ENCODE peak calls at places on chromosomes 6 and 20, in five cellular contexts. One of them, this sample, is unnamed.

GRCh38 chr6:107973594-107973993 is 15.6 kb upstream of the SEC63 start:
- DNase-seq in H1: no peak
- DNase-seq in HepG2: no peak
- DNase-seq in HEK293T: no peak
- DNase-seq in GM12878: no peak
- DNase-seq in this sample: no peak

GRCh38 chr6:137405806-137406205 is 88.4 kb downstream of the OLIG3 start:
- DNase-seq in H1: no peak
- DNase-seq in HepG2: no peak
- DNase-seq in HEK293T: no peak
- DNase-seq in GM12878: no peak
- DNase-seq in this sample: no peak

GRCh38 chr6:66496659-66497058 is 789.6 kb upstream of the EYS start:
- DNase-seq in H1: no peak
- DNase-seq in HepG2: peak
- DNase-seq in HEK293T: peak
- DNase-seq in GM12878: no peak
- DNase-seq in this sample: peak

GRCh38 chr6:89281779-89282246 is 33.3 kb downstream of the GABRR2 start:
- DNase-seq in H1: peak
- DNase-seq in HepG2: peak
- DNase-seq in HEK293T: peak
- DNase-seq in GM12878: no peak
- DNase-seq in this sample: peak

GRCh38 chr6:21441386-21441785 is 152.2 kb upstream of the SOX4 start:
- DNase-seq in H1: no peak
- DNase-seq in HepG2: no peak
- DNase-seq in HEK293T: no peak
- DNase-seq in GM12878: no peak
- DNase-seq in this sample: no peak

GRCh38 chr6:128518531-128519131 is 1.8 kb downstream of the PTPRK start:
- DNase-seq in H1: no peak
- DNase-seq in HepG2: no peak
- DNase-seq in HEK293T: no peak
- DNase-seq in GM12878: no peak
- DNase-seq in this sample: no peak

GRCh38 chr6:154508573-154509375 is 1.7 kb downstream of the CNKSR3 start:
- DNase-seq in H1: no peak
- DNase-seq in HepG2: peak
- DNase-seq in HEK293T: no peak
- DNase-seq in GM12878: no peak
- DNase-seq in this sample: no peak

GRCh38 chr20:19336601-19337000 is 124.2 kb downstream of the SLC24A3 start:
- DNase-seq in H1: no peak
- DNase-seq in HepG2: no peak
- DNase-seq in HEK293T: no peak
- DNase-seq in GM12878: no peak
- DNase-seq in this sample: no peak

GRCh38 chr20:1619861-1620444 is at the start of gene SIRPB1:
- DNase-seq in H1: no peak
- DNase-seq in HepG2: peak
- DNase-seq in HEK293T: no peak
- DNase-seq in GM12878: no peak
- DNase-seq in this sample: no peak

GRCh38 chr6:24995270-24995669 is 59.5 kb upstream of the RIPOR2 start:
- DNase-seq in H1: no peak
- DNase-seq in HepG2: no peak
- DNase-seq in HEK293T: no peak
- DNase-seq in GM12878: no peak
- DNase-seq in this sample: no peak

GRCh38 chr6:37665309-37665708 is 32.4 kb downstream of the MDGA1 start:
- DNase-seq in H1: no peak
- DNase-seq in HepG2: no peak
- DNase-seq in HEK293T: peak
- DNase-seq in GM12878: no peak
- DNase-seq in this sample: no peak

GRCh38 chr6:25524542-25524941 is 127.5 kb upstream of the SCGN start:
- DNase-seq in H1: no peak
- DNase-seq in HepG2: no peak
- DNase-seq in HEK293T: no peak
- DNase-seq in GM12878: no peak
- DNase-seq in this sample: no peak

GRCh38 chr6:44512868-44513641 is 125.5 kb downstream of the CDC5L start:
- DNase-seq in H1: peak
- DNase-seq in HepG2: no peak
- DNase-seq in HEK293T: no peak
- DNase-seq in GM12878: no peak
- DNase-seq in this sample: no peak

GRCh38 chr20:45407783-45408645 is at the start of gene DBNDD2:
- DNase-seq in H1: no peak
- DNase-seq in HepG2: no peak
- DNase-seq in HEK293T: no peak
- DNase-seq in GM12878: no peak
- DNase-seq in this sample: no peak

GRCh38 chr6:19782588-19782987 is 54.6 kb upstream of the ID4 start:
- DNase-seq in H1: no peak
- DNase-seq in HepG2: no peak
- DNase-seq in HEK293T: no peak
- DNase-seq in GM12878: no peak
- DNase-seq in this sample: no peak
- TF ChIP-seq SUZ12 in H1: no peak
- TF ChIP-seq SUZ12 in HepG2: no peak
- TF ChIP-seq SUZ12 in HEK293T: no peak
- TF ChIP-seq SUZ12 in GM12878: no peak
- TF ChIP-seq SUZ12 in this sample: no peak

GRCh38 chr6:126661646-126662045 is 321.7 kb downstream of the CENPW start:
- DNase-seq in H1: no peak
- DNase-seq in HepG2: no peak
- DNase-seq in HEK293T: no peak
- DNase-seq in GM12878: no peak
- DNase-seq in this sample: no peak

GRCh38 chr6:126662966-126663365 is 323.1 kb downstream of the CENPW start:
- DNase-seq in H1: no peak
- DNase-seq in HepG2: no peak
- DNase-seq in HEK293T: no peak
- DNase-seq in GM12878: no peak
- DNase-seq in this sample: no peak

GRCh38 chr6:126667728-126668127 is 327.8 kb downstream of the CENPW start:
- DNase-seq in H1: no peak
- DNase-seq in HepG2: no peak
- DNase-seq in HEK293T: no peak
- DNase-seq in GM12878: no peak
- DNase-seq in this sample: no peak

GRCh38 chr6:126660376-126660775 is 320.5 kb downstream of the CENPW start:
- DNase-seq in H1: no peak
- DNase-seq in HepG2: no peak
- DNase-seq in HEK293T: no peak
- DNase-seq in GM12878: no peak
- DNase-seq in this sample: no peak

GRCh38 chr6:126664271-126664670 is 324.4 kb downstream of the CENPW start:
- DNase-seq in H1: no peak
- DNase-seq in HepG2: no peak
- DNase-seq in HEK293T: no peak
- DNase-seq in GM12878: no peak
- DNase-seq in this sample: no peak
- TF ChIP-seq SUZ12 in H1: no peak
- TF ChIP-seq SUZ12 in HepG2: no peak
- TF ChIP-seq SUZ12 in HEK293T: no peak
- TF ChIP-seq SUZ12 in GM12878: no peak
- TF ChIP-seq SUZ12 in this sample: no peak

GRCh38 chr20:53122853-53123252 is 150.7 kb downstream of the TSHZ2 start:
- DNase-seq in H1: no peak
- DNase-seq in HepG2: no peak
- DNase-seq in HEK293T: no peak
- DNase-seq in GM12878: no peak
- DNase-seq in this sample: no peak

GRCh38 chr20:53127027-53127426 is 154.9 kb downstream of the TSHZ2 start:
- DNase-seq in H1: no peak
- DNase-seq in HepG2: no peak
- DNase-seq in HEK293T: no peak
- DNase-seq in GM12878: no peak
- DNase-seq in this sample: no peak

GRCh38 chr20:53126185-53126584 is 154.0 kb downstream of the TSHZ2 start:
- DNase-seq in H1: no peak
- DNase-seq in HepG2: no peak
- DNase-seq in HEK293T: peak
- DNase-seq in GM12878: no peak
- DNase-seq in this sample: no peak

GRCh38 chr20:53124803-53125202 is 152.6 kb downstream of the TSHZ2 start:
- DNase-seq in H1: no peak
- DNase-seq in HepG2: no peak
- DNase-seq in HEK293T: no peak
- DNase-seq in GM12878: no peak
- DNase-seq in this sample: no peak

GRCh38 chr20:53124075-53124532 is 151.9 kb downstream of the TSHZ2 start:
- DNase-seq in H1: no peak
- DNase-seq in HepG2: no peak
- DNase-seq in HEK293T: no peak
- DNase-seq in GM12878: no peak
- DNase-seq in this sample: no peak
- TF ChIP-seq SUZ12 in H1: no peak
- TF ChIP-seq SUZ12 in HepG2: no peak
- TF ChIP-seq SUZ12 in HEK293T: no peak
- TF ChIP-seq SUZ12 in GM12878: no peak
- TF ChIP-seq SUZ12 in this sample: no peak

GRCh38 chr20:15654208-15654649 is 919.0 kb downstream of the KIF16B start:
- DNase-seq in H1: peak
- DNase-seq in HepG2: peak
- DNase-seq in HEK293T: peak
- DNase-seq in GM12878: peak
- DNase-seq in this sample: peak
- TF ChIP-seq SUZ12 in H1: no peak
- TF ChIP-seq SUZ12 in HepG2: no peak
- TF ChIP-seq SUZ12 in HEK293T: no peak
- TF ChIP-seq SUZ12 in GM12878: no peak
- TF ChIP-seq SUZ12 in this sample: no peak

GRCh38 chr6:138417493-138418117 is 13.6 kb downstream of the HEBP2 start:
- DNase-seq in H1: no peak
- DNase-seq in HepG2: no peak
- DNase-seq in HEK293T: no peak
- DNase-seq in GM12878: no peak
- DNase-seq in this sample: no peak

GRCh38 chr6:138419766-138420165 is 15.7 kb downstream of the HEBP2 start:
- DNase-seq in H1: no peak
- DNase-seq in HepG2: peak
- DNase-seq in HEK293T: no peak
- DNase-seq in GM12878: no peak
- DNase-seq in this sample: no peak

GRCh38 chr6:138420356-138420755 is 16.3 kb downstream of the HEBP2 start:
- DNase-seq in H1: no peak
- DNase-seq in HepG2: no peak
- DNase-seq in HEK293T: no peak
- DNase-seq in GM12878: no peak
- DNase-seq in this sample: no peak

GRCh38 chr6:138416201-138416600 is 12.2 kb downstream of the HEBP2 start:
- DNase-seq in H1: no peak
- DNase-seq in HepG2: no peak
- DNase-seq in HEK293T: no peak
- DNase-seq in GM12878: no peak
- DNase-seq in this sample: no peak

DNA sequence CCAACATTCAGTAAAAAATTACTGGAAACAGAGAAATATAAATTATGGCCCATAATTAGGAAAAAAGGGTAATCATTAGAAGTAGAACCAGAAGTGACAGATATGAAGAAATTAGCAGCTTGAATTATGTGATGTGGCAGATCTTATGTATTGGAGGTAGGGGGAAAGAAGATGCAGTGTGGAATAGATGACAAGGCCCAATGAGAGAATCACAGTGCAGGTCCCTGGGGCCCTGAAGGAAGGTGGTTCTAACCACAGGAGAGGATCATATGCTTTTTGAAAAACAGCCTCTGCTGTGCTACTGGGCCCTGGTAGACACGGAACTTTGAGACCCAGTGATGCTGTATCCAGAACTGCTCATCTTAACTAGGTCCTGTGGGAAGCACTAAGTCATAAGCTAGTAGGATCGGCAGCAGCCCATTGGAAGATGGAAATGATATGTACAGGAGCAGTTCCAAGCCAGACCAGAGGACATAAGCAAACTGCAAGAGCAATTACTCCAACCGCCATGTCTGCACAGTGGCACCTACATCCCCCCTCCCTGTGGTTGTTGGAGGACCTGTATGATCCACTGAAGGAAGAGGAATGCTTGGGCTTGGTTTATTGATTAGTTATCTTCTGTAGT is 14.2 kb downstream of the HEBP2 start:
- DNase-seq in H1: no peak
- DNase-seq in HepG2: no peak
- DNase-seq in HEK293T: no peak
- DNase-seq in GM12878: no peak
- DNase-seq in this sample: no peak
- TF ChIP-seq SUZ12 in H1: no peak
- TF ChIP-seq SUZ12 in HepG2: no peak
- TF ChIP-seq SUZ12 in HEK293T: no peak
- TF ChIP-seq SUZ12 in GM12878: no peak
- TF ChIP-seq SUZ12 in this sample: no peak

GRCh38 chr6:92263864-92264263 is 1155.5 kb downstream of the EPHA7 start:
- DNase-seq in H1: no peak
- DNase-seq in HepG2: no peak
- DNase-seq in HEK293T: no peak
- DNase-seq in GM12878: no peak
- DNase-seq in this sample: no peak
- TF ChIP-seq SUZ12 in H1: no peak
- TF ChIP-seq SUZ12 in HepG2: no peak
- TF ChIP-seq SUZ12 in HEK293T: no peak
- TF ChIP-seq SUZ12 in GM12878: no peak
- TF ChIP-seq SUZ12 in this sample: no peak

This sample was measured in NT2/D1.